ENCODE peak calls at places on chromosomes 16 and 17, in eight cellular contexts. K is iris pigment epithelial cell, W is mucosa of descending colon, V is HFFc6, H is H54, E is NCI-H1092 treated with DMSO at 0.1 percent for 48 hours, Z is fibroblast of lung, C is EH. B is an unnamed sample.

GRCh38 chr16:20061132-20061531 is 12.6 kb downstream of the GPR139 start:
- DNase-seq in C (no peak), H (no peak), E (no peak), W (no peak), V (no peak), Z (no peak), K (no peak), B (no peak)

GRCh38 chr17:17913695-17914332 is 58.4 kb downstream of the TOM1L2 start:
- DNase-seq in W (peak; percentile 86), C (peak; percentile 97), E (no peak), K (peak; percentile 87), V (peak; percentile 88), Z (peak; percentile 87), H (peak; percentile 99), B (peak; percentile 21)

GRCh38 chr17:82351254-82351712 is 7.8 kb upstream of the TEX19 start:
- DNase-seq in C (no peak), H (no peak), K (no peak), E (no peak), Z (no peak), V (no peak), W (no peak), B (peak; percentile 98)

GRCh38 chr16:85517780-85518179 is 95.3 kb upstream of the GSE1 start:
- DNase-seq in V (no peak), W (no peak), K (no peak), Z (no peak), E (no peak), H (no peak), C (no peak), B (no peak)

GRCh38 chr17:65407017-65407416 is 154.4 kb downstream of the AXIN2 start:
- DNase-seq in K (no peak), H (no peak), C (no peak), Z (peak; percentile 31), V (no peak), W (no peak), E (no peak), B (no peak)

GRCh38 chr17:64599187-64599676 is 62.9 kb downstream of the SMURF2 start:
- DNase-seq in E (no peak), V (no peak), Z (no peak), W (peak; percentile 28), C (no peak), K (peak; percentile 22), H (no peak), B (peak; percentile 46)

GRCh38 chr17:16443390-16444257 is 28.3 kb downstream of the TRPV2 start:
- DNase-seq in E (no peak), K (no peak), C (peak; percentile 9), W (no peak), Z (no peak), H (no peak), V (no peak), B (no peak)

GRCh38 chr16:22093952-22094351 is 1.6 kb downstream of the VWA3A start:
- DNase-seq in H (no peak), K (no peak), V (no peak), Z (no peak), E (no peak), W (no peak), C (no peak), B (no peak)

GRCh38 chr17:35895602-35896001 is 15.4 kb upstream of the CCL5 start:
- DNase-seq in E (no peak), W (no peak), V (peak; percentile 43), C (peak; percentile 41), K (peak; percentile 76), Z (peak; percentile 16), H (no peak), B (no peak)

GRCh38 chr17:61412860-61413653 is 13.4 kb downstream of the TBX2 start:
- DNase-seq in H (peak; percentile 26), V (no peak), W (no peak), K (no peak), Z (peak; percentile 28), E (no peak), C (no peak), B (no peak)

GRCh38 chr16:81774348-81774747 is 4.7 kb upstream of the PLCG2 start:
- DNase-seq in H (no peak), Z (no peak), V (no peak), C (no peak), W (no peak), E (no peak), K (no peak), B (peak; percentile 84)

GRCh38 chr16:70250748-70251650 is 741 bp downstream of the EXOSC6 start:
- DNase-seq in H (peak; percentile 49), W (peak; percentile 45), K (peak; percentile 69), Z (peak; percentile 43), E (peak; percentile 9), V (peak; percentile 28), C (peak; percentile 56), B (no peak)

GRCh38 chr16:81647527-81647926 is 131.6 kb upstream of the PLCG2 start:
- DNase-seq in Z (peak; percentile 29), C (peak; percentile 82), E (no peak), W (no peak), K (peak; percentile 52), H (peak; percentile 95), V (peak; percentile 77), B (no peak)